ENCODE peak calls at places on chromosomes 7 and 10, in seven cellular contexts. One of them, this sample, is unnamed.

GRCh38 chr7:136509466-136509865 is 359.0 kb upstream of the CHRM2 start:
- DNase-seq in hepatocyte: no peak
- DNase-seq in GM23248: no peak
- DNase-seq in ovary: no peak
- DNase-seq in neural progenitor cell: peak
- DNase-seq in IMR-90: no peak
- DNase-seq in tibial nerve: no peak
- DNase-seq in this sample: no peak

GRCh38 chr7:105799677-105800076 is 76.7 kb downstream of the ATXN7L1 start:
- DNase-seq in hepatocyte: no peak
- DNase-seq in GM23248: peak
- DNase-seq in ovary: no peak
- DNase-seq in neural progenitor cell: no peak
- DNase-seq in IMR-90: peak
- DNase-seq in tibial nerve: no peak
- DNase-seq in this sample: no peak

GRCh38 chr7:148437043-148437442 is 153.5 kb upstream of the C7orf33 start:
- DNase-seq in hepatocyte: no peak
- DNase-seq in GM23248: no peak
- DNase-seq in ovary: no peak
- DNase-seq in neural progenitor cell: no peak
- DNase-seq in IMR-90: no peak
- DNase-seq in tibial nerve: no peak
- DNase-seq in this sample: no peak

GRCh38 chr10:121835376-121835775 is 92.5 kb downstream of the ATE1 start:
- DNase-seq in hepatocyte: no peak
- DNase-seq in GM23248: no peak
- DNase-seq in ovary: no peak
- DNase-seq in neural progenitor cell: no peak
- DNase-seq in IMR-90: no peak
- DNase-seq in tibial nerve: no peak
- DNase-seq in this sample: no peak

GRCh38 chr7:391411-391951 is 101.5 kb downstream of the FOXL3 start:
- DNase-seq in hepatocyte: no peak
- DNase-seq in GM23248: no peak
- DNase-seq in ovary: no peak
- DNase-seq in neural progenitor cell: no peak
- DNase-seq in IMR-90: no peak
- DNase-seq in tibial nerve: no peak
- DNase-seq in this sample: no peak

GRCh38 chr10:70982443-70982842 is 94.1 kb upstream of the PCBD1 start:
- DNase-seq in hepatocyte: no peak
- DNase-seq in GM23248: no peak
- DNase-seq in ovary: no peak
- DNase-seq in neural progenitor cell: no peak
- DNase-seq in IMR-90: no peak
- DNase-seq in tibial nerve: no peak
- DNase-seq in this sample: no peak

GRCh38 chr10:69730251-69731156 is 71.2 kb upstream of the COL13A1 start:
- DNase-seq in hepatocyte: peak
- DNase-seq in GM23248: peak
- DNase-seq in ovary: peak
- DNase-seq in neural progenitor cell: no peak
- DNase-seq in IMR-90: peak
- DNase-seq in tibial nerve: no peak
- DNase-seq in this sample: no peak

GRCh38 chr10:101132636-101133473 is 1.8 kb downstream of the TLX1 start:
- DNase-seq in hepatocyte: no peak
- DNase-seq in GM23248: no peak
- DNase-seq in ovary: no peak
- DNase-seq in neural progenitor cell: no peak
- DNase-seq in IMR-90: no peak
- DNase-seq in tibial nerve: no peak
- DNase-seq in this sample: no peak

GRCh38 chr7:66815976-66816375 is 75.4 kb downstream of the RABGEF1 start:
- DNase-seq in hepatocyte: no peak
- DNase-seq in GM23248: no peak
- DNase-seq in ovary: no peak
- DNase-seq in neural progenitor cell: no peak
- DNase-seq in IMR-90: no peak
- DNase-seq in tibial nerve: no peak
- DNase-seq in this sample: no peak

GRCh38 chr10:43653746-43654145 is 5.1 kb upstream of the ZNF32 start:
- DNase-seq in hepatocyte: no peak
- DNase-seq in GM23248: peak
- DNase-seq in ovary: no peak
- DNase-seq in neural progenitor cell: no peak
- DNase-seq in IMR-90: peak
- DNase-seq in tibial nerve: no peak
- DNase-seq in this sample: no peak

GRCh38 chr10:27285093-27285492 is 44.5 kb upstream of the ACBD5 start:
- DNase-seq in hepatocyte: peak
- DNase-seq in GM23248: peak
- DNase-seq in ovary: no peak
- DNase-seq in neural progenitor cell: peak
- DNase-seq in IMR-90: peak
- DNase-seq in tibial nerve: no peak
- DNase-seq in this sample: no peak

GRCh38 chr10:30445716-30446115 is 11.7 kb downstream of the MAP3K8 start:
- DNase-seq in hepatocyte: no peak
- DNase-seq in GM23248: peak
- DNase-seq in ovary: no peak
- DNase-seq in neural progenitor cell: no peak
- DNase-seq in IMR-90: peak
- DNase-seq in tibial nerve: no peak
- DNase-seq in this sample: no peak

GRCh38 chr7:141027043-141027442 is 12.3 kb upstream of the MRPS33 start:
- DNase-seq in hepatocyte: no peak
- DNase-seq in GM23248: no peak
- DNase-seq in ovary: no peak
- DNase-seq in neural progenitor cell: no peak
- DNase-seq in IMR-90: no peak
- DNase-seq in tibial nerve: no peak
- DNase-seq in this sample: no peak

GRCh38 chr10:79079490-79080355 is 11.0 kb downstream of the ZMIZ1 start:
- DNase-seq in hepatocyte: peak
- DNase-seq in GM23248: peak
- DNase-seq in ovary: no peak
- DNase-seq in neural progenitor cell: no peak
- DNase-seq in IMR-90: peak
- DNase-seq in tibial nerve: no peak
- DNase-seq in this sample: peak

GRCh38 chr7:92731327-92732063 is 104.9 kb downstream of the CDK6 start:
- DNase-seq in hepatocyte: no peak
- DNase-seq in GM23248: peak
- DNase-seq in ovary: no peak
- DNase-seq in neural progenitor cell: no peak
- DNase-seq in IMR-90: peak
- DNase-seq in tibial nerve: no peak
- DNase-seq in this sample: no peak

GRCh38 chr7:55133630-55134392 is 115.0 kb downstream of the EGFR start:
- DNase-seq in hepatocyte: peak
- DNase-seq in GM23248: peak
- DNase-seq in ovary: no peak
- DNase-seq in neural progenitor cell: no peak
- DNase-seq in IMR-90: peak
- DNase-seq in tibial nerve: no peak
- DNase-seq in this sample: no peak

GRCh38 chr10:77240042-77240619 is 397.5 kb downstream of the KCNMA1 start:
- DNase-seq in hepatocyte: peak
- DNase-seq in GM23248: no peak
- DNase-seq in ovary: no peak
- DNase-seq in neural progenitor cell: no peak
- DNase-seq in IMR-90: peak
- DNase-seq in tibial nerve: no peak
- DNase-seq in this sample: no peak

GRCh38 chr7:24820730-24821044 is 63.4 kb upstream of the GSDME start:
- DNase-seq in hepatocyte: peak
- DNase-seq in GM23248: no peak
- DNase-seq in ovary: no peak
- DNase-seq in neural progenitor cell: no peak
- DNase-seq in IMR-90: no peak
- DNase-seq in tibial nerve: peak
- DNase-seq in this sample: no peak

GRCh38 chr7:88396295-88396947 is 89.7 kb upstream of the STEAP4 start:
- DNase-seq in hepatocyte: no peak
- DNase-seq in GM23248: no peak
- DNase-seq in ovary: no peak
- DNase-seq in neural progenitor cell: no peak
- DNase-seq in IMR-90: no peak
- DNase-seq in tibial nerve: no peak
- DNase-seq in this sample: no peak

GRCh38 chr7:36084485-36085091 is 68.5 kb upstream of the EEPD1 start:
- DNase-seq in hepatocyte: peak
- DNase-seq in GM23248: peak
- DNase-seq in ovary: peak
- DNase-seq in neural progenitor cell: peak
- DNase-seq in IMR-90: peak
- DNase-seq in tibial nerve: no peak
- DNase-seq in this sample: peak

GRCh38 chr7:289209-289755 is 688 bp upstream of the FOXL3 start:
- DNase-seq in hepatocyte: no peak
- DNase-seq in GM23248: no peak
- DNase-seq in ovary: no peak
- DNase-seq in neural progenitor cell: no peak
- DNase-seq in IMR-90: no peak
- DNase-seq in tibial nerve: no peak
- DNase-seq in this sample: no peak

GRCh38 chr10:82191653-82192052 is 316.7 kb downstream of the NRG3 start:
- DNase-seq in hepatocyte: no peak
- DNase-seq in GM23248: no peak
- DNase-seq in ovary: no peak
- DNase-seq in neural progenitor cell: no peak
- DNase-seq in IMR-90: no peak
- DNase-seq in tibial nerve: no peak
- DNase-seq in this sample: no peak

GRCh38 chr10:131049051-131049450 is 262.5 kb downstream of the TCERG1L start:
- DNase-seq in hepatocyte: no peak
- DNase-seq in GM23248: no peak
- DNase-seq in ovary: no peak
- DNase-seq in neural progenitor cell: peak
- DNase-seq in IMR-90: no peak
- DNase-seq in tibial nerve: no peak
- DNase-seq in this sample: no peak

GRCh38 chr10:119737039-119737663 is 11.3 kb downstream of the INPP5F start:
- DNase-seq in hepatocyte: no peak
- DNase-seq in GM23248: no peak
- DNase-seq in ovary: no peak
- DNase-seq in neural progenitor cell: no peak
- DNase-seq in IMR-90: no peak
- DNase-seq in tibial nerve: no peak
- DNase-seq in this sample: no peak
- H3K4me3 ChIP-seq in hepatocyte: no peak
- H3K4me3 ChIP-seq in GM23248: peak
- H3K4me3 ChIP-seq in ovary: no peak
- H3K4me3 ChIP-seq in neural progenitor cell: no peak
- H3K4me3 ChIP-seq in IMR-90: no peak
- H3K4me3 ChIP-seq in tibial nerve: no peak
- H3K4me3 ChIP-seq in this sample: no peak

GRCh38 chr7:121937224-121937623 is 64.3 kb downstream of the PTPRZ1 start:
- DNase-seq in hepatocyte: no peak
- DNase-seq in GM23248: no peak
- DNase-seq in ovary: no peak
- DNase-seq in neural progenitor cell: peak
- DNase-seq in IMR-90: no peak
- DNase-seq in tibial nerve: no peak
- DNase-seq in this sample: no peak
- H3K27ac ChIP-seq in hepatocyte: no peak
- H3K27ac ChIP-seq in GM23248: no peak
- H3K27ac ChIP-seq in ovary: no peak
- H3K27ac ChIP-seq in neural progenitor cell: peak
- H3K27ac ChIP-seq in IMR-90: no peak
- H3K27ac ChIP-seq in tibial nerve: no peak
- H3K27ac ChIP-seq in this sample: no peak

GRCh38 chr10:13993169-13993568 is 337.6 kb downstream of the FRMD4A start:
- DNase-seq in hepatocyte: peak
- DNase-seq in GM23248: peak
- DNase-seq in ovary: peak
- DNase-seq in neural progenitor cell: no peak
- DNase-seq in IMR-90: peak
- DNase-seq in tibial nerve: peak
- DNase-seq in this sample: peak

GRCh38 chr10:13989616-13990015 is 341.1 kb downstream of the FRMD4A start:
- DNase-seq in hepatocyte: no peak
- DNase-seq in GM23248: no peak
- DNase-seq in ovary: no peak
- DNase-seq in neural progenitor cell: no peak
- DNase-seq in IMR-90: no peak
- DNase-seq in tibial nerve: no peak
- DNase-seq in this sample: no peak

GRCh38 chr10:13990918-13991317 is 339.8 kb downstream of the FRMD4A start:
- DNase-seq in hepatocyte: no peak
- DNase-seq in GM23248: peak
- DNase-seq in ovary: peak
- DNase-seq in neural progenitor cell: no peak
- DNase-seq in IMR-90: peak
- DNase-seq in tibial nerve: peak
- DNase-seq in this sample: peak

GRCh38 chr10:13991353-13991752 is 339.4 kb downstream of the FRMD4A start:
- DNase-seq in hepatocyte: no peak
- DNase-seq in GM23248: no peak
- DNase-seq in ovary: no peak
- DNase-seq in neural progenitor cell: peak
- DNase-seq in IMR-90: no peak
- DNase-seq in tibial nerve: no peak
- DNase-seq in this sample: no peak

GRCh38 chr10:13990392-13990805 is 340.3 kb downstream of the FRMD4A start:
- DNase-seq in hepatocyte: no peak
- DNase-seq in GM23248: peak
- DNase-seq in ovary: peak
- DNase-seq in neural progenitor cell: peak
- DNase-seq in IMR-90: peak
- DNase-seq in tibial nerve: peak
- DNase-seq in this sample: peak
- H3K4me3 ChIP-seq in hepatocyte: no peak
- H3K4me3 ChIP-seq in GM23248: peak
- H3K4me3 ChIP-seq in ovary: no peak
- H3K4me3 ChIP-seq in neural progenitor cell: no peak
- H3K4me3 ChIP-seq in IMR-90: no peak
- H3K4me3 ChIP-seq in tibial nerve: peak
- H3K4me3 ChIP-seq in this sample: no peak

GRCh38 chr7:12714436-12714737 is 27.0 kb downstream of the ARL4A start:
- DNase-seq in hepatocyte: no peak
- DNase-seq in GM23248: no peak
- DNase-seq in ovary: no peak
- DNase-seq in neural progenitor cell: no peak
- DNase-seq in IMR-90: no peak
- DNase-seq in tibial nerve: no peak
- DNase-seq in this sample: no peak
- H3K27ac ChIP-seq in hepatocyte: peak
- H3K27ac ChIP-seq in GM23248: no peak
- H3K27ac ChIP-seq in ovary: no peak
- H3K27ac ChIP-seq in neural progenitor cell: peak
- H3K27ac ChIP-seq in IMR-90: no peak
- H3K27ac ChIP-seq in tibial nerve: peak
- H3K27ac ChIP-seq in this sample: no peak